ENCODE peak calls at places on chromosomes 7 and 10, in seven cellular contexts. J is IMR-90, N is fibroblast of villous mesenchyme, W is right lobe of liver, M is AG04449, G is left lung, O is astrocyte of the spinal cord. E is an unnamed sample.

GRCh38 chr7:92006046-92006445 is 65.4 kb downstream of the AKAP9 start:
- DNase-seq in J (no peak), N (no peak), W (no peak), M (no peak), G (no peak), O (no peak), E (no peak)

GRCh38 chr7:146175716-146176115 is 59.1 kb downstream of the CNTNAP2 start:
- DNase-seq in J (no peak), N (no peak), W (no peak), M (no peak), G (no peak), O (no peak), E (no peak)

GRCh38 chr7:22779697-22780096 is 43.0 kb downstream of the TOMM7 start:
- DNase-seq in J (peak), N (no peak), W (no peak), M (no peak), G (no peak), O (no peak), E (no peak)

GRCh38 chr7:17130281-17131059 is 168.0 kb upstream of the AHR start:
- DNase-seq in J (peak), N (peak), W (no peak), M (peak), G (no peak), O (peak), E (peak)

GRCh38 chr10:60734226-60734625 is 44.1 kb upstream of the CDK1 start:
- DNase-seq in J (no peak), N (no peak), W (no peak), M (no peak), G (no peak), O (no peak), E (no peak)

GRCh38 chr7:24972166-24972477 is 7.9 kb downstream of the OSBPL3 start:
- DNase-seq in J (no peak), N (no peak), W (no peak), M (no peak), G (no peak), O (no peak), E (no peak)

GRCh38 chr10:103833731-103834365 is 21.5 kb downstream of the SH3PXD2A start:
- DNase-seq in J (no peak), N (peak), W (peak), M (no peak), G (no peak), O (peak), E (no peak)

GRCh38 chr10:102678842-102679289 is 34.6 kb downstream of the TRIM8 start:
- DNase-seq in J (peak), N (peak), W (peak), M (no peak), G (peak), O (peak), E (peak)

GRCh38 chr7:146764458-146764857 is 647.9 kb downstream of the CNTNAP2 start:
- DNase-seq in J (no peak), N (no peak), W (no peak), M (no peak), G (no peak), O (no peak), E (no peak)

GRCh38 chr10:6786579-6787031 is 206.5 kb upstream of the PRKCQ start:
- DNase-seq in J (peak), N (peak), W (no peak), M (no peak), G (no peak), O (peak), E (peak)

GRCh38 chr7:55624813-55625212 is 52.5 kb upstream of the VOPP1 start:
- DNase-seq in J (no peak), N (no peak), W (no peak), M (no peak), G (no peak), O (no peak), E (no peak)

GRCh38 chr7:34260282-34260681 is 354.9 kb downstream of the BMPER start:
- DNase-seq in J (peak), N (peak), W (no peak), M (peak), G (no peak), O (peak), E (peak)

GRCh38 chr10:84269773-84270172 is 24.9 kb downstream of the RGR start:
- DNase-seq in J (peak), N (peak), W (no peak), M (peak), G (no peak), O (peak), E (no peak)

GRCh38 chr7:72751978-72752377 is 76.0 kb downstream of the TYW1B start:
- DNase-seq in J (no peak), N (no peak), W (no peak), M (no peak), G (no peak), O (no peak), E (no peak)

GRCh38 chr7:112970771-112971170 is 115.9 kb downstream of the GPR85 start:
- DNase-seq in J (no peak), N (no peak), W (no peak), M (no peak), G (no peak), O (no peak), E (no peak)

GRCh38 chr10:132716691-132717490 is 69.1 kb downstream of the NKX6-2 start:
- DNase-seq in J (no peak), N (no peak), W (peak), M (no peak), G (peak), O (no peak), E (no peak)

GRCh38 chr7:73418113-73418703 is 15.4 kb upstream of the FZD9 start:
- DNase-seq in J (no peak), N (no peak), W (no peak), M (no peak), G (no peak), O (no peak), E (no peak)

GRCh38 chr10:5338010-5338409 is 26.8 kb upstream of the UCN3 start:
- DNase-seq in J (no peak), N (no peak), W (no peak), M (no peak), G (no peak), O (no peak), E (no peak)

GRCh38 chr10:64170791-64171190 is 649.6 kb downstream of the REEP3 start:
- DNase-seq in J (no peak), N (no peak), W (no peak), M (no peak), G (peak), O (no peak), E (no peak)

GRCh38 chr7:35430547-35431153 is 176.8 kb upstream of the TBX20 start:
- DNase-seq in J (no peak), N (peak), W (no peak), M (no peak), G (no peak), O (no peak), E (no peak)

GRCh38 chr7:135771051-135771450 is 22.4 kb upstream of the FAM180A start:
- DNase-seq in J (no peak), N (no peak), W (no peak), M (no peak), G (no peak), O (no peak), E (no peak)

GRCh38 chr7:151251926-151252835 is 3.7 kb upstream of the SMARCD3 start:
- DNase-seq in J (peak), N (peak), W (no peak), M (no peak), G (peak), O (peak), E (no peak)

GRCh38 chr10:71085689-71086438 is 126.5 kb upstream of the UNC5B start:
- DNase-seq in J (no peak), N (no peak), W (peak), M (no peak), G (no peak), O (no peak), E (no peak)

GRCh38 chr7:18064242-18064838 is 36.7 kb upstream of the PRPS1L1 start:
- DNase-seq in J (no peak), N (peak), W (no peak), M (no peak), G (no peak), O (no peak), E (no peak)

GRCh38 chr10:102230861-102231356 is 4.8 kb downstream of the ELOVL3 start:
- DNase-seq in J (no peak), N (no peak), W (no peak), M (no peak), G (peak), O (peak), E (no peak)

GRCh38 chr7:1359051-1359400 is 100.2 kb downstream of the MICALL2 start:
- DNase-seq in J (no peak), N (no peak), W (no peak), M (no peak), G (peak), O (no peak), E (no peak)

GRCh38 chr10:28087675-28088351 is 88.9 kb upstream of the ODAD2 start:
- DNase-seq in J (peak), N (peak), W (no peak), M (no peak), G (no peak), O (peak), E (no peak)

GRCh38 chr7:154789404-154789803 is 213.5 kb downstream of the PAXIP1 start:
- DNase-seq in J (no peak), N (no peak), W (no peak), M (no peak), G (no peak), O (no peak), E (no peak)

GRCh38 chr7:83347836-83348482 is 185.3 kb upstream of the PCLO start:
- DNase-seq in J (peak), N (peak), W (no peak), M (peak), G (no peak), O (peak), E (peak)

GRCh38 chr10:114346176-114347031 is 57.9 kb downstream of the AFAP1L2 start:
- DNase-seq in J (no peak), N (peak), W (no peak), M (no peak), G (no peak), O (peak), E (no peak)

GRCh38 chr7:113371376-113372043 is 253.2 kb upstream of the SMIM30 start:
- DNase-seq in J (peak), N (no peak), W (no peak), M (no peak), G (no peak), O (peak), E (no peak)

GRCh38 chr7:34158311-34158710 is 253.0 kb downstream of the BMPER start:
- DNase-seq in J (peak), N (no peak), W (peak), M (no peak), G (no peak), O (peak), E (no peak)

GRCh38 chr7:138208010-138208634 is 131.9 kb downstream of the AKR1D1 start:
- DNase-seq in J (no peak), N (no peak), W (no peak), M (no peak), G (no peak), O (no peak), E (no peak)

GRCh38 chr7:94696981-94697670 is 41.2 kb upstream of the SGCE start:
- DNase-seq in J (peak), N (peak), W (peak), M (peak), G (no peak), O (peak), E (peak)

GRCh38 chr10:80277016-80277415 is 12.4 kb downstream of the MAT1A start:
- DNase-seq in J (no peak), N (no peak), W (peak), M (no peak), G (no peak), O (no peak), E (no peak)

GRCh38 chr7:711093-711966 is 15.2 kb upstream of the DNAAF5 start:
- DNase-seq in J (no peak), N (no peak), W (no peak), M (no peak), G (no peak), O (no peak), E (no peak)

GRCh38 chr7:8702807-8703206 is 269.4 kb downstream of the NXPH1 start:
- DNase-seq in J (no peak), N (no peak), W (no peak), M (no peak), G (no peak), O (no peak), E (no peak)
- TF ChIP-seq CTCF in J (no peak), N (no peak), W (no peak), M (no peak), G (no peak), O (no peak), E (no peak)

GRCh38 chr10:88386204-88386877 is 196.8 kb downstream of the RNLS start:
- DNase-seq in J (no peak), N (peak), W (no peak), M (no peak), G (no peak), O (peak), E (peak)
- H3K4me3 ChIP-seq in J (no peak), N (no peak), W (peak), M (no peak), G (no peak), O (no peak), E (peak)

GRCh38 chr10:122213766-122214165 is 57.3 kb upstream of the BTBD16 start:
- DNase-seq in J (no peak), N (no peak), W (no peak), M (no peak), G (no peak), O (no peak), E (no peak)
- TF ChIP-seq CTCF in J (no peak), N (no peak), W (no peak), M (no peak), G (no peak), O (no peak), E (no peak)

GRCh38 chr10:17835688-17836087 is 26.5 kb downstream of the MRC1 start:
- DNase-seq in J (peak), N (peak), W (no peak), M (peak), G (no peak), O (peak), E (no peak)

GRCh38 chr10:17833656-17834055 is 24.5 kb downstream of the MRC1 start:
- DNase-seq in J (no peak), N (no peak), W (no peak), M (no peak), G (no peak), O (no peak), E (no peak)

GRCh38 chr10:17838080-17838634 is 29.0 kb downstream of the MRC1 start:
- DNase-seq in J (no peak), N (peak), W (no peak), M (no peak), G (no peak), O (no peak), E (no peak)

GRCh38 chr10:17841055-17841454 is 31.9 kb downstream of the MRC1 start:
- DNase-seq in J (no peak), N (no peak), W (no peak), M (no peak), G (no peak), O (no peak), E (no peak)

GRCh38 chr10:17836917-17837316 is 27.8 kb downstream of the MRC1 start:
- DNase-seq in J (peak), N (peak), W (peak), M (no peak), G (no peak), O (peak), E (peak)
- H3K4me3 ChIP-seq in J (peak), N (peak), W (no peak), M (peak), G (peak), O (peak), E (peak)

GRCh38 chr7:127504715-127505114 is 80.7 kb downstream of the GCC1 start:
- DNase-seq in J (peak), N (peak), W (no peak), M (no peak), G (peak), O (peak), E (no peak)
- TF ChIP-seq CTCF in J (peak), N (peak), W (peak), M (peak), G (peak), O (peak), E (peak)